ENCODE peak calls at places on chromosomes 13 and 19, in four cellular contexts. X, R, I and A are unnamed samples.
A peak's percentile ranks its signal among the peaks of the same experiment; 100 is the strongest.

GRCh38 chr13:26020536-26021290 is 31.1 kb downstream of the SHISA2 start:
- DNase-seq in X (no peak), R (no peak), I (no peak), A (no peak)

GRCh38 chr19:45440873-45441654 is 17.3 kb upstream of the ERCC1 start:
- DNase-seq in X (no peak), R (no peak), I (no peak), A (no peak)

GRCh38 chr13:64910061-64910460 is 2320.1 kb downstream of the PCDH9 start:
- DNase-seq in X (no peak), R (no peak), I (no peak), A (no peak)

GRCh38 chr13:44726214-44726613 is 150.1 kb upstream of the TSC22D1 start:
- DNase-seq in X (no peak), R (no peak), I (no peak), A (no peak)

GRCh38 chr13:112626761-112627160 is 38.8 kb upstream of the TUBGCP3 start:
- DNase-seq in X (no peak), R (no peak), I (no peak), A (no peak)

GRCh38 chr13:108220042-108220441 is 1.9 kb downstream of the ABHD13 start:
- DNase-seq in X (no peak), R (no peak), I (no peak), A (no peak)

GRCh38 chr13:49098198-49098597 is 121.9 kb upstream of the MLNR start:
- DNase-seq in X (peak; percentile 85), R (no peak), I (no peak), A (no peak)

GRCh38 chr13:76000131-76000530 is 364.0 kb downstream of the LMO7 start:
- DNase-seq in X (no peak), R (no peak), I (no peak), A (no peak)

GRCh38 chr19:18504886-18505610 is 16.8 kb downstream of the ELL start:
- DNase-seq in X (no peak), R (no peak), I (no peak), A (no peak)

GRCh38 chr13:92823059-92823458 is 403.5 kb upstream of the GPC6 start:
- DNase-seq in X (no peak), R (peak; percentile 83), I (no peak), A (no peak)

GRCh38 chr13:66225071-66225470 is 1005.1 kb downstream of the PCDH9 start:
- DNase-seq in X (no peak), R (no peak), I (no peak), A (no peak)

GRCh38 chr13:110923777-110924638 is 9.1 kb upstream of the ANKRD10 start:
- DNase-seq in X (no peak), R (no peak), I (no peak), A (no peak)

GRCh38 chr13:100040196-100040595 is 48.7 kb upstream of the PCCA start:
- DNase-seq in X (no peak), R (peak; percentile 53), I (no peak), A (no peak)

GRCh38 chr13:90899411-90899810 is 448.1 kb upstream of the MIR17HG start:
- DNase-seq in X (peak; percentile 42), R (no peak), I (no peak), A (no peak)

GRCh38 chr13:101942535-101943157 is 459.2 kb downstream of the FGF14 start:
- DNase-seq in X (no peak), R (no peak), I (no peak), A (no peak)